ENCODE peak calls at places on chromosomes 12 and 14, in eight cellular contexts. One of them, this sample, is unnamed. For H3K9me3, the result is how much of the 10 kb centered on the place peaks cover.

GRCh38 chr14:90445011-90445410 is 48.2 kb downstream of the CALM1 start:
- DNase-seq in iPS DF 6.9: no peak
- DNase-seq in uterus: no peak
- DNase-seq in right cardiac atrium: no peak
- DNase-seq in BE2C: no peak
- DNase-seq in A549: no peak
- DNase-seq in psoas muscle: no peak
- DNase-seq in colonic mucosa: no peak
- DNase-seq in this sample: no peak

GRCh38 chr14:93369393-93370266 is 22.6 kb downstream of the COX8C start:
- DNase-seq in A549: no peak
- DNase-seq in right cardiac atrium: no peak
- DNase-seq in iPS DF 6.9: no peak
- DNase-seq in psoas muscle: no peak
- DNase-seq in uterus: no peak
- DNase-seq in colonic mucosa: no peak
- DNase-seq in BE2C: no peak
- DNase-seq in this sample: no peak

GRCh38 chr12:78035913-78036658 is 205.4 kb downstream of the NAV3 start:
- DNase-seq in A549: no peak
- DNase-seq in uterus: peak
- DNase-seq in iPS DF 6.9: no peak
- DNase-seq in psoas muscle: no peak
- DNase-seq in BE2C: no peak
- DNase-seq in right cardiac atrium: peak
- DNase-seq in colonic mucosa: no peak
- DNase-seq in this sample: no peak

GRCh38 chr12:14403711-14404164 is 38.3 kb downstream of the ATF7IP start:
- DNase-seq in psoas muscle: no peak
- DNase-seq in right cardiac atrium: no peak
- DNase-seq in iPS DF 6.9: no peak
- DNase-seq in BE2C: peak
- DNase-seq in A549: no peak
- DNase-seq in uterus: no peak
- DNase-seq in colonic mucosa: peak
- DNase-seq in this sample: no peak

GRCh38 chr12:32261638-32262037 is 137.7 kb upstream of the FGD4 start:
- DNase-seq in BE2C: no peak
- DNase-seq in A549: no peak
- DNase-seq in psoas muscle: no peak
- DNase-seq in right cardiac atrium: no peak
- DNase-seq in uterus: no peak
- DNase-seq in colonic mucosa: no peak
- DNase-seq in iPS DF 6.9: no peak
- DNase-seq in this sample: no peak

GRCh38 chr14:94051779-94052178 is 25.6 kb downstream of the OTUB2 start:
- DNase-seq in right cardiac atrium: no peak
- DNase-seq in colonic mucosa: no peak
- DNase-seq in A549: no peak
- DNase-seq in uterus: no peak
- DNase-seq in iPS DF 6.9: no peak
- DNase-seq in psoas muscle: no peak
- DNase-seq in BE2C: no peak
- DNase-seq in this sample: no peak

GRCh38 chr14:73264896-73265720 is 27.8 kb downstream of the PAPLN start:
- DNase-seq in BE2C: no peak
- DNase-seq in iPS DF 6.9: no peak
- DNase-seq in psoas muscle: no peak
- DNase-seq in A549: no peak
- DNase-seq in uterus: no peak
- DNase-seq in colonic mucosa: no peak
- DNase-seq in right cardiac atrium: no peak
- DNase-seq in this sample: no peak

GRCh38 chr14:24456980-24457379 is 14.4 kb upstream of the SDR39U1 start:
- DNase-seq in uterus: no peak
- DNase-seq in iPS DF 6.9: no peak
- DNase-seq in BE2C: no peak
- DNase-seq in colonic mucosa: no peak
- DNase-seq in right cardiac atrium: no peak
- DNase-seq in psoas muscle: no peak
- DNase-seq in A549: no peak
- DNase-seq in this sample: no peak

GRCh38 chr12:118715647-118716046 is 265.7 kb upstream of the SRRM4 start:
- DNase-seq in right cardiac atrium: no peak
- DNase-seq in uterus: no peak
- DNase-seq in colonic mucosa: no peak
- DNase-seq in psoas muscle: no peak
- DNase-seq in A549: no peak
- DNase-seq in BE2C: no peak
- DNase-seq in iPS DF 6.9: no peak
- DNase-seq in this sample: no peak

DNA sequence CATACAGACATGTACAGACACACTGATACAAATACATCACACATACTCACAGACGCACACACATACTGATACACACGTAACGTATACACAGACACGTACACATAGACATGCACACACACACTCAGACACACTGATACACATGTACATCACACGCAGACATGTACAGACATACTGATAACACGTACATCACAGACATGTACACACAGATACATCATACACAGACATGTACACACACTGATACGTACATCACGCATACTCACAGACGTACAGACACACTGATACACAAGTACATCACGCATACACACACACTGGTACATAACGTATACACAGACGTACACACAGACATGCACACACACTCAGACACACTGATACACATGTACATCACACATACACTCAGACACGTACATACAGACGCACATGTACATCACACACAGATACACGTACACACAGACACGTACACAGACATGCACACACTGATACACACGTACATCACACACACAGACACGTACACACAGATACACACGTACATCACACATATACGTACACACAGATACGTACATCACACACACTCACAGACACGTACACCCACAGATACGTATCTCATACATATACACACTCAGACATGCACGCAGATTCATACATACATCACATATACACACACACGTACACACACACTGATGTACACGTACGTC is 5.1 kb downstream of the ZNF605 start:
- DNase-seq in BE2C: no peak
- DNase-seq in A549: no peak
- DNase-seq in right cardiac atrium: no peak
- DNase-seq in psoas muscle: no peak
- DNase-seq in uterus: no peak
- DNase-seq in colonic mucosa: no peak
- DNase-seq in iPS DF 6.9: no peak
- DNase-seq in this sample: no peak
- H3K9me3 ChIP-seq in BE2C: under half
- H3K9me3 ChIP-seq in A549: half or more
- H3K9me3 ChIP-seq in right cardiac atrium: under half
- H3K9me3 ChIP-seq in psoas muscle: half or more
- H3K9me3 ChIP-seq in uterus: under half
- H3K9me3 ChIP-seq in colonic mucosa: under half
- H3K9me3 ChIP-seq in iPS DF 6.9: under half
- H3K9me3 ChIP-seq in this sample: half or more

DNA sequence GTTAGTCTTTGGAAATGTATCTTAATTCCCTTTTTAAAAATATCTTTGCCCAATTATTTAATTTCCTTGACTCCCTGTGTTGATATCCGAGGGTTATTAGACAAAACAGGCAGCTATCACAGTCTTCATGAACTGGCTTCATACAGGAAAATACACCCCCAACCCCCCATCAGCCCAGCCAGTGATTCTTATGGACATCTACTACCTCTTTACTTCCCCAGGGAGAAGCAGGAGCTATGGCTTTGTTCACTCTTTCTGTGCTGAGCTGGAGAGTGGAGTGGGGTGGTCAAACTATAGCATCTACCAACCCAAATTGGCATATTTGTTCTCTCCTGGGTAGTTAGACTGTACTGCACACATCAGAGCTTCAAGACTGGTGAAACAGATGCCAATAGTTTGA is 134.4 kb upstream of the SLC38A2 start:
- DNase-seq in uterus: no peak
- DNase-seq in right cardiac atrium: no peak
- DNase-seq in colonic mucosa: no peak
- DNase-seq in psoas muscle: no peak
- DNase-seq in A549: no peak
- DNase-seq in iPS DF 6.9: no peak
- DNase-seq in BE2C: no peak
- DNase-seq in this sample: no peak
- H3K9me3 ChIP-seq in uterus: under half
- H3K9me3 ChIP-seq in right cardiac atrium: under half
- H3K9me3 ChIP-seq in colonic mucosa: under half
- H3K9me3 ChIP-seq in psoas muscle: under half
- H3K9me3 ChIP-seq in A549: half or more
- H3K9me3 ChIP-seq in iPS DF 6.9: under half
- H3K9me3 ChIP-seq in BE2C: under half
- H3K9me3 ChIP-seq in this sample: under half

GRCh38 chr14:59510957-59511356 is 26.6 kb downstream of the JKAMP start:
- DNase-seq in A549: no peak
- DNase-seq in BE2C: no peak
- DNase-seq in iPS DF 6.9: no peak
- DNase-seq in psoas muscle: no peak
- DNase-seq in uterus: no peak
- DNase-seq in right cardiac atrium: no peak
- DNase-seq in colonic mucosa: no peak
- DNase-seq in this sample: no peak
- H3K9me3 ChIP-seq in A549: under half
- H3K9me3 ChIP-seq in BE2C: under half
- H3K9me3 ChIP-seq in iPS DF 6.9: under half
- H3K9me3 ChIP-seq in psoas muscle: under half
- H3K9me3 ChIP-seq in uterus: under half
- H3K9me3 ChIP-seq in right cardiac atrium: under half
- H3K9me3 ChIP-seq in colonic mucosa: under half
- H3K9me3 ChIP-seq in this sample: under half

GRCh38 chr12:131477613-131478012 is 233.3 kb upstream of the SFSWAP start:
- DNase-seq in iPS DF 6.9: no peak
- DNase-seq in BE2C: no peak
- DNase-seq in right cardiac atrium: no peak
- DNase-seq in A549: no peak
- DNase-seq in colonic mucosa: no peak
- DNase-seq in psoas muscle: no peak
- DNase-seq in uterus: no peak
- DNase-seq in this sample: no peak
- H3K9me3 ChIP-seq in iPS DF 6.9: under half
- H3K9me3 ChIP-seq in BE2C: under half
- H3K9me3 ChIP-seq in right cardiac atrium: under half
- H3K9me3 ChIP-seq in A549: under half
- H3K9me3 ChIP-seq in colonic mucosa: under half
- H3K9me3 ChIP-seq in psoas muscle: under half
- H3K9me3 ChIP-seq in uterus: under half
- H3K9me3 ChIP-seq in this sample: under half

GRCh38 chr14:60641722-60642269 is 7.5 kb downstream of the SIX1 start:
- DNase-seq in iPS DF 6.9: no peak
- DNase-seq in BE2C: no peak
- DNase-seq in right cardiac atrium: no peak
- DNase-seq in uterus: no peak
- DNase-seq in colonic mucosa: no peak
- DNase-seq in A549: no peak
- DNase-seq in psoas muscle: no peak
- DNase-seq in this sample: no peak
- H3K9me3 ChIP-seq in iPS DF 6.9: under half
- H3K9me3 ChIP-seq in BE2C: under half
- H3K9me3 ChIP-seq in right cardiac atrium: under half
- H3K9me3 ChIP-seq in uterus: under half
- H3K9me3 ChIP-seq in colonic mucosa: under half
- H3K9me3 ChIP-seq in A549: under half
- H3K9me3 ChIP-seq in psoas muscle: under half
- H3K9me3 ChIP-seq in this sample: under half

GRCh38 chr14:104291123-104292000 is 153.0 kb downstream of the KIF26A start:
- DNase-seq in uterus: no peak
- DNase-seq in BE2C: peak
- DNase-seq in iPS DF 6.9: peak
- DNase-seq in colonic mucosa: no peak
- DNase-seq in psoas muscle: no peak
- DNase-seq in right cardiac atrium: peak
- DNase-seq in A549: no peak
- DNase-seq in this sample: no peak
- H3K9me3 ChIP-seq in uterus: under half
- H3K9me3 ChIP-seq in BE2C: under half
- H3K9me3 ChIP-seq in iPS DF 6.9: under half
- H3K9me3 ChIP-seq in colonic mucosa: under half
- H3K9me3 ChIP-seq in psoas muscle: under half
- H3K9me3 ChIP-seq in right cardiac atrium: under half
- H3K9me3 ChIP-seq in A549: under half
- H3K9me3 ChIP-seq in this sample: under half

DNA sequence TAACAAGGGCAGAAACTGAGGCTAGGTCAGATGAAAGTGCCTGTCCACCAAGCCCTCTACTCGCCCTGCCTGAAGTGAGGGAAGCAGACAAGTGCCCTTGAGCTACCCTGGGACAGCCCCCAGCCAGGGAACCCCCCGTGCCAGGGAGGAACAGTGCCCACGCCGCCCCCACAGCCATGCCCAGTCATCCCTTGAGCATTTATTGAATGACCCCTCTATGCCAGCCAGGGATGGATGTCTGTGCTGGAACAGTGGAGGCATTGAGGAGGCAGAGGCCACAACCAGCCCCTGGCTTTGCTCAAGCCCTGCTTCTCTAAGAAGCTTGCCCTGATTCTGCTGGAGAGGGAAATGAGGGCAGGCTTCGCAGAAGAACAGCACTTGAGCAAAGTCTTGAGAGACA is 3.7 kb upstream of the AQP6 start:
- DNase-seq in BE2C: no peak
- DNase-seq in colonic mucosa: no peak
- DNase-seq in iPS DF 6.9: no peak
- DNase-seq in uterus: no peak
- DNase-seq in right cardiac atrium: no peak
- DNase-seq in A549: no peak
- DNase-seq in psoas muscle: no peak
- DNase-seq in this sample: no peak
- H3K9me3 ChIP-seq in BE2C: under half
- H3K9me3 ChIP-seq in colonic mucosa: under half
- H3K9me3 ChIP-seq in iPS DF 6.9: under half
- H3K9me3 ChIP-seq in uterus: under half
- H3K9me3 ChIP-seq in right cardiac atrium: under half
- H3K9me3 ChIP-seq in A549: under half
- H3K9me3 ChIP-seq in psoas muscle: under half
- H3K9me3 ChIP-seq in this sample: under half

GRCh38 chr12:34166427-34167060 is 144.2 kb downstream of the ALG10 start:
- DNase-seq in iPS DF 6.9: no peak
- DNase-seq in uterus: no peak
- DNase-seq in colonic mucosa: no peak
- DNase-seq in BE2C: no peak
- DNase-seq in A549: no peak
- DNase-seq in right cardiac atrium: no peak
- DNase-seq in psoas muscle: no peak
- DNase-seq in this sample: no peak
- H3K9me3 ChIP-seq in iPS DF 6.9: under half
- H3K9me3 ChIP-seq in uterus: under half
- H3K9me3 ChIP-seq in colonic mucosa: under half
- H3K9me3 ChIP-seq in BE2C: under half
- H3K9me3 ChIP-seq in A549: under half
- H3K9me3 ChIP-seq in right cardiac atrium: under half
- H3K9me3 ChIP-seq in psoas muscle: under half
- H3K9me3 ChIP-seq in this sample: under half

GRCh38 chr14:106276326-106277267 is 750.2 kb downstream of the TMEM121 start:
- DNase-seq in iPS DF 6.9: no peak
- DNase-seq in A549: no peak
- DNase-seq in BE2C: no peak
- DNase-seq in uterus: no peak
- DNase-seq in colonic mucosa: no peak
- DNase-seq in psoas muscle: no peak
- DNase-seq in right cardiac atrium: no peak
- DNase-seq in this sample: no peak
- H3K9me3 ChIP-seq in iPS DF 6.9: under half
- H3K9me3 ChIP-seq in A549: under half
- H3K9me3 ChIP-seq in BE2C: under half
- H3K9me3 ChIP-seq in uterus: under half
- H3K9me3 ChIP-seq in colonic mucosa: under half
- H3K9me3 ChIP-seq in psoas muscle: under half
- H3K9me3 ChIP-seq in right cardiac atrium: under half
- H3K9me3 ChIP-seq in this sample: under half